ENCODE peak calls at places on chromosomes 3 and 15, in seven cellular contexts. N, A, H, S, G, D and L are unnamed samples.

GRCh38 chr3:187188931-187189330 is 8.4 kb upstream of the RTP1 start:
- DNase-seq in N (no peak), A (no peak), H (no peak), S (peak), G (no peak), D (no peak), L (no peak)

GRCh38 chr15:86165263-86166204 is 85.9 kb downstream of the AGBL1 start:
- DNase-seq in N (peak), A (no peak), H (no peak), S (no peak), G (no peak), D (peak), L (no peak)

GRCh38 chr15:68335251-68335650 is 57.7 kb downstream of the FEM1B start:
- DNase-seq in N (peak), A (no peak), H (no peak), S (no peak), G (no peak), D (peak), L (no peak)

GRCh38 chr15:45498701-45499100 is 23.9 kb downstream of the SLC30A4 start:
- DNase-seq in N (no peak), A (no peak), H (no peak), S (no peak), G (no peak), D (no peak), L (no peak)

GRCh38 chr3:127711021-127711420 is 38.3 kb downstream of the ABTB1 start:
- DNase-seq in N (no peak), A (peak), H (no peak), S (no peak), G (no peak), D (no peak), L (peak)

GRCh38 chr15:88174571-88174970 is 82.0 kb downstream of the NTRK3 start:
- DNase-seq in N (no peak), A (no peak), H (no peak), S (no peak), G (no peak), D (no peak), L (no peak)

GRCh38 chr3:139718415-139718814 is 40.6 kb upstream of the NMNAT3 start:
- DNase-seq in N (peak), A (no peak), H (peak), S (peak), G (peak), D (peak), L (no peak)

GRCh38 chr3:155292133-155292532 is 1.4 kb downstream of the STRIT1 start:
- DNase-seq in N (no peak), A (no peak), H (peak), S (peak), G (no peak), D (no peak), L (no peak)

GRCh38 chr3:183449791-183450190 is 21.4 kb upstream of the MCF2L2 start:
- DNase-seq in N (no peak), A (no peak), H (no peak), S (peak), G (no peak), D (no peak), L (no peak)

GRCh38 chr15:71337197-71337845 is 222.1 kb downstream of the THSD4 start:
- DNase-seq in N (no peak), A (no peak), H (peak), S (no peak), G (no peak), D (no peak), L (no peak)

GRCh38 chr3:127589600-127590281 is 792 bp downstream of the TPRA1 start:
- DNase-seq in N (no peak), A (peak), H (peak), S (no peak), G (no peak), D (no peak), L (no peak)

GRCh38 chr15:74795961-74796625 is 14.2 kb downstream of the CSK start:
- DNase-seq in N (no peak), A (no peak), H (no peak), S (no peak), G (no peak), D (no peak), L (no peak)